ENCODE peak calls at places on chromosomes 6 and 20, in four cellular contexts. V is OCI-LY7, N is suprapubic skin, Z is AG09319. H is an unnamed sample.

GRCh38 chr6:2021713-2022125 is 223.7 kb downstream of the GMDS start:
- DNase-seq in V (no peak), N (peak), Z (peak), H (no peak)

GRCh38 chr6:130889423-130889822 is 62.2 kb downstream of the SMLR1 start:
- DNase-seq in V (no peak), N (no peak), Z (no peak), H (no peak)

GRCh38 chr6:28334272-28335039 is 1.5 kb downstream of the ZSCAN31 start:
- DNase-seq in V (no peak), N (no peak), Z (no peak), H (no peak)

GRCh38 chr20:14093652-14094051 is 98.3 kb downstream of the MACROD2 start:
- DNase-seq in V (no peak), N (no peak), Z (no peak), H (no peak)

GRCh38 chr6:168039849-168040248 is 39.2 kb downstream of the FRMD1 start:
- DNase-seq in V (no peak), N (no peak), Z (no peak), H (peak)

GRCh38 chr6:134870677-134871498 is 79.0 kb downstream of the ALDH8A1 start:
- DNase-seq in V (peak), N (no peak), Z (no peak), H (peak)

GRCh38 chr6:134835998-134836397 is 113.9 kb downstream of the ALDH8A1 start:
- DNase-seq in V (no peak), N (no peak), Z (no peak), H (no peak)

GRCh38 chr6:593139-593906 is 63.6 kb downstream of the HUS1B start:
- DNase-seq in V (peak), N (no peak), Z (peak), H (peak)

GRCh38 chr6:100850174-100850573 is 31.0 kb downstream of the ASCC3 start:
- DNase-seq in V (no peak), N (no peak), Z (no peak), H (no peak)

GRCh38 chr6:31426395-31426794 is 23.0 kb downstream of the MICA start:
- DNase-seq in V (no peak), N (no peak), Z (no peak), H (no peak)

GRCh38 chr20:3135507-3136070 is 24.1 kb downstream of the FASTKD5 start:
- DNase-seq in V (no peak), N (no peak), Z (no peak), H (no peak)

GRCh38 chr20:2741881-2742280 is 49.3 kb downstream of the EBF4 start:
- DNase-seq in V (no peak), N (no peak), Z (no peak), H (no peak)

GRCh38 chr6:338815-339262 is 46.6 kb downstream of the DUSP22 start:
- DNase-seq in V (no peak), N (no peak), Z (no peak), H (no peak)

GRCh38 chr20:51602131-51602530 is 59.6 kb upstream of the NFATC2 start:
- DNase-seq in V (no peak), N (no peak), Z (no peak), H (no peak)

GRCh38 chr6:4316867-4317400 is 181.6 kb upstream of the ECI2 start:
- DNase-seq in V (no peak), N (no peak), Z (peak), H (no peak)

GRCh38 chr6:79599725-79600259 is 31.3 kb upstream of the SH3BGRL2 start:
- DNase-seq in V (no peak), N (no peak), Z (no peak), H (no peak)

GRCh38 chr6:79600313-79601019 is 30.7 kb upstream of the SH3BGRL2 start:
- DNase-seq in V (no peak), N (no peak), Z (no peak), H (no peak)

GRCh38 chr6:79601020-79601609 is 30.0 kb upstream of the SH3BGRL2 start:
- DNase-seq in V (no peak), N (no peak), Z (peak), H (no peak)

GRCh38 chr6:79598012-79598411 is 33.1 kb upstream of the SH3BGRL2 start:
- DNase-seq in V (no peak), N (no peak), Z (no peak), H (no peak)

GRCh38 chr6:79597155-79597554 is 34.0 kb upstream of the SH3BGRL2 start:
- DNase-seq in V (no peak), N (no peak), Z (no peak), H (no peak)
- TF ChIP-seq CTCF in V (no peak), N (no peak), Z (no peak), H (no peak)

GRCh38 chr6:149319413-149319812 is 1.9 kb downstream of the TAB2 start:
- DNase-seq in V (no peak), N (no peak), Z (no peak), H (no peak)

GRCh38 chr6:149318581-149319286 is 1.2 kb downstream of the TAB2 start:
- DNase-seq in V (peak), N (no peak), Z (no peak), H (no peak)

GRCh38 chr6:149317656-149318571 is at the start of gene TAB2:
- DNase-seq in V (peak), N (peak), Z (no peak), H (peak)

GRCh38 chr6:149316108-149316727 is 1.3 kb upstream of the TAB2 start:
- DNase-seq in V (no peak), N (no peak), Z (no peak), H (no peak)

GRCh38 chr6:149316740-149317655 is 514 bp upstream of the TAB2 start:
- DNase-seq in V (peak), N (peak), Z (peak), H (peak)
- TF ChIP-seq CTCF in V (peak), N (peak), Z (no peak), H (peak)

DNA sequence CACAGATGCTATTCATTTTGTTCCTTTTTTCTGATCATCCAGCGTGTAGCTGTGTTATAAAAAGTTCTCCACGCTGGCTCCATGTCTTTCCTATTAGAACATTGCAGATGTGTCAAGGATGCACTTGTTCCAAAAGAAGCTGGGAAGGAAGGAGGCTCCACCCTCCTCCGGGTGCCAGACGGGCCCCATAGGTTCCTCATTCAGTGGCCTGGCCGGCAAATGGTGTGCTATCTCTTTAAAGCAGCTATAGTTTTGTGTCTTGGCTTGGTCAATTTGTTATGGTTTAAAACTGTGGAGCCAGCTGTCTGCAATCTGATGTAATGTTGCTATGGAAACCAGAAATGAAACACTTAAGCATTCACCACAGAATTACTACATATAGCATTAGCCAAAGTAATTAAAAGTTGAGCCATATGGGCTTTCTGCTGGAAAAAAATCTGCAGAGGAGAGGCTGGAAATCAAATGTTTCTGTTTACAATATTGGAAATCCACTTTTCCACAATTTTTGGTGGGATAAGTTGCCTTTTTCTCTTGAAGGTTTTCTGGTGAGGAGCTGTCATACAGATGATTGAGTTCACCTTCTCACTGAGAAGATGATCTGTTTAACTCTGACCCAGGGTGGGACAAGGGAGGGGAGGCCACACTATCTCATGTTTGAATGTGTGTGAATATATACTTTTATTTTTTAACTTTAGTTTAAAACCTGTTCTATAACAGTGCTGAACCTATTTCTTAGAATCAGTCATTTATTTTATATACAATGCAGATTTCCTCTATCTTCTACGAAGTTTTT is 167.3 kb downstream of the SASH1 start:
- DNase-seq in V (no peak), N (peak), Z (peak), H (peak)
- TF ChIP-seq CTCF in V (no peak), N (no peak), Z (no peak), H (no peak)

GRCh38 chr6:98539669-98540207 is 294.6 kb upstream of the POU3F2 start:
- DNase-seq in V (peak), N (no peak), Z (no peak), H (no peak)
- TF ChIP-seq CTCF in V (peak), N (no peak), Z (no peak), H (no peak)